ENCODE peak calls at places on chromosomes 11 and 22, in seven cellular contexts. K, I, P, L, T, S and E are unnamed samples.
A peak's percentile ranks its signal among the peaks of the same experiment; 100 is the strongest.

GRCh38 chr22:22779213-22779612 is 108.4 kb upstream of the IGLL5 start:
- DNase-seq in K (no peak), I (no peak), P (no peak), L (no peak), T (no peak), S (no peak), E (no peak)

GRCh38 chr11:33753304-33753703 is 17.1 kb upstream of the CD59 start:
- DNase-seq in K (no peak), I (no peak), P (no peak), L (no peak), T (peak; percentile 64), S (no peak), E (no peak)

GRCh38 chr11:117849781-117850414 is 25.4 kb upstream of the FXYD2 start:
- DNase-seq in K (no peak), I (no peak), P (no peak), L (no peak), T (no peak), S (no peak), E (no peak)

GRCh38 chr11:67409781-67410368 is 5.6 kb upstream of the CARNS1 start:
- DNase-seq in K (peak; percentile 72), I (no peak), P (no peak), L (peak; percentile 58), T (no peak), S (no peak), E (no peak)

GRCh38 chr22:20229916-20230775 is 38.0 kb downstream of the RTN4R start:
- DNase-seq in K (no peak), I (no peak), P (no peak), L (no peak), T (no peak), S (no peak), E (no peak)

GRCh38 chr11:132137289-132137980 is 767.0 kb downstream of the NTM start:
- DNase-seq in K (no peak), I (no peak), P (no peak), L (no peak), T (no peak), S (no peak), E (no peak)

GRCh38 chr22:30968015-30968923 is at the start of gene MORC2:
- DNase-seq in K (peak; percentile 82), I (peak; percentile 27), P (no peak), L (no peak), T (peak; percentile 69), S (no peak), E (no peak)

GRCh38 chr11:44159848-44160721 is 64.6 kb downstream of the EXT2 start:
- DNase-seq in K (no peak), I (no peak), P (no peak), L (no peak), T (no peak), S (no peak), E (no peak)

GRCh38 chr11:14029971-14030531 is 67.5 kb downstream of the SPON1 start:
- DNase-seq in K (peak; percentile 56), I (peak; percentile 56), P (no peak), L (no peak), T (peak; percentile 91), S (no peak), E (no peak)

GRCh38 chr11:12556788-12557384 is 117.3 kb upstream of the TEAD1 start:
- DNase-seq in K (peak; percentile 64), I (peak; percentile 82), P (no peak), L (no peak), T (peak; percentile 98), S (no peak), E (no peak)

GRCh38 chr22:39446239-39446721 is 10.5 kb upstream of the MGAT3 start:
- DNase-seq in K (no peak), I (no peak), P (no peak), L (no peak), T (no peak), S (peak; percentile 39), E (no peak)

GRCh38 chr11:113730887-113731726 is 25.0 kb upstream of the TMPRSS5 start:
- DNase-seq in K (no peak), I (peak; percentile 30), P (peak; percentile 19), L (no peak), T (peak; percentile 72), S (peak; percentile 25), E (no peak)

GRCh38 chr11:2510626-2511402 is 66.0 kb downstream of the KCNQ1 start:
- DNase-seq in K (peak; percentile 6), I (no peak), P (no peak), L (no peak), T (no peak), S (no peak), E (peak; percentile 54)

GRCh38 chr11:118889796-118890195 is 6.1 kb downstream of the CXCR5 start:
- DNase-seq in K (peak; percentile 80), I (no peak), P (no peak), L (no peak), T (peak; percentile 67), S (no peak), E (no peak)

GRCh38 chr11:46560300-46561025 is 33.4 kb downstream of the AMBRA1 start:
- DNase-seq in K (no peak), I (peak; percentile 26), P (no peak), L (no peak), T (peak; percentile 43), S (peak; percentile 23), E (no peak)

GRCh38 chr11:131580466-131580865 is 210.1 kb downstream of the NTM start:
- DNase-seq in K (no peak), I (no peak), P (no peak), L (no peak), T (no peak), S (no peak), E (no peak)

GRCh38 chr22:35684270-35684700 is 33.4 kb upstream of the APOL5 start:
- DNase-seq in K (no peak), I (no peak), P (no peak), L (no peak), T (peak; percentile 77), S (no peak), E (no peak)

GRCh38 chr11:74634537-74634936 is 42.2 kb downstream of the POLD3 start:
- DNase-seq in K (no peak), I (peak; percentile 87), P (no peak), L (peak; percentile 56), T (peak; percentile 57), S (no peak), E (no peak)

GRCh38 chr11:128581908-128582307 is 5.5 kb downstream of the ETS1 start:
- DNase-seq in K (no peak), I (no peak), P (no peak), L (no peak), T (no peak), S (no peak), E (no peak)

GRCh38 chr11:94866936-94867795 is 99.0 kb downstream of the AMOTL1 start:
- DNase-seq in K (no peak), I (no peak), P (no peak), L (no peak), T (no peak), S (no peak), E (no peak)

GRCh38 chr11:37264060-37264459 is 666.0 kb upstream of the RAG2 start:
- DNase-seq in K (no peak), I (no peak), P (no peak), L (no peak), T (no peak), S (no peak), E (no peak)

GRCh38 chr22:41215926-41216325 is 10.8 kb downstream of the L3MBTL2 start:
- DNase-seq in K (no peak), I (no peak), P (no peak), L (no peak), T (no peak), S (no peak), E (no peak)

GRCh38 chr11:3196161-3197043 is 22.2 kb downstream of the MRGPRG start:
- DNase-seq in K (no peak), I (no peak), P (no peak), L (no peak), T (no peak), S (no peak), E (no peak)

GRCh38 chr11:126348806-126349582 is 6.5 kb upstream of the ST3GAL4 start:
- DNase-seq in K (no peak), I (no peak), P (no peak), L (peak; percentile 50), T (peak; percentile 75), S (no peak), E (peak; percentile 39)

GRCh38 chr11:134098566-134099184 is 29.8 kb downstream of the JAM3 start:
- DNase-seq in K (no peak), I (peak; percentile 13), P (no peak), L (no peak), T (peak; percentile 20), S (no peak), E (no peak)
- TF ChIP-seq CTCF in K (no peak), I (peak; percentile 13), P (no peak), L (peak; percentile 52), T (peak; percentile 13), S (no peak), E (peak; percentile 54)

DNA sequence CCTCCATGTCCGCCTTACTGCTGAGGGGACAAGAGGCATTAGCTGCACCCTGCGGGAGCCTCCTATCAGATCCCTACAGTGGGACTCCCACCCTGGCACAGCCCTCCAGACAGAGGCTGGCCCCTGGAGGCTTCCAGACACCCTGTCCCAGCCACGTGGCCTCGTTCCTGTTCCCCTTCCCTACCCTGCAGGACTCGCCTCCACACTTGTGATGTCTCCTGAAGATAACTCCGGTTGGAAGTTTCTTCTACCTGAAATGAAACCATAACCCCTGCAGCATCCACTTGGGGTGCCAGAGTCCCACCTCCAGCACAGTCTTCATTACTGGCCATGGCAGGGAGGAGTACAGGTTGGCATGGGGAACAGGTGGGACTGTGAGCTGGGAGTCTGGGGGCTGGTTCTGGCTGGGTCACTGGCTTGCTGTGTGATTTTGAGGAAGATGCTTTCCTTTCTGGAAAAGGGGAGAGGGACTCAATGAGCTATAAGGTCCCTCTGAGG is 4.9 kb upstream of the SH3BP1 start:
- DNase-seq in K (no peak), I (no peak), P (no peak), L (no peak), T (no peak), S (peak; percentile 47), E (no peak)
- TF ChIP-seq CTCF in K (no peak), I (peak; percentile 23), P (no peak), L (peak; percentile 39), T (peak; percentile 26), S (peak; percentile 1), E (no peak)

GRCh38 chr11:106152013-106152412 is 74.6 kb downstream of the AASDHPPT start:
- DNase-seq in K (peak; percentile 27), I (peak; percentile 34), P (no peak), L (no peak), T (peak; percentile 30), S (no peak), E (no peak)
- TF ChIP-seq CTCF in K (no peak), I (peak; percentile 35), P (peak; percentile 27), L (peak; percentile 11), T (no peak), S (no peak), E (peak; percentile 68)

GRCh38 chr22:49010086-49010863 is 817.4 kb downstream of the BRD1 start:
- DNase-seq in K (no peak), I (no peak), P (no peak), L (no peak), T (no peak), S (no peak), E (no peak)

GRCh38 chr22:49012695-49013094 is 815.0 kb downstream of the BRD1 start:
- DNase-seq in K (no peak), I (no peak), P (no peak), L (no peak), T (no peak), S (no peak), E (no peak)

GRCh38 chr22:49010901-49011300 is 816.8 kb downstream of the BRD1 start:
- DNase-seq in K (no peak), I (no peak), P (no peak), L (no peak), T (no peak), S (no peak), E (no peak)

GRCh38 chr22:49011769-49012598 is 815.7 kb downstream of the BRD1 start:
- DNase-seq in K (no peak), I (no peak), P (no peak), L (no peak), T (no peak), S (no peak), E (no peak)

GRCh38 chr22:49011379-49011768 is 816.3 kb downstream of the BRD1 start:
- DNase-seq in K (no peak), I (no peak), P (no peak), L (no peak), T (no peak), S (no peak), E (no peak)
- TF ChIP-seq CTCF in K (no peak), I (no peak), P (no peak), L (no peak), T (no peak), S (no peak), E (no peak)